ENCODE peak calls at places on chromosomes 4 and X, in seven cellular contexts. C, V, J, W, B, G and T are unnamed samples.

GRCh38 chrX:70421618-70422017 is 1.5 kb upstream of the GDPD2 start:
- DNase-seq in V (no peak), C (no peak), G (no peak), W (no peak), B (no peak), J (no peak), T (no peak)

GRCh38 chr4:181646864-181647263 is 596.3 kb upstream of the TENM3 start:
- DNase-seq in G (no peak), J (no peak), V (no peak), C (no peak), B (no peak), W (no peak), T (no peak)

GRCh38 chr4:142846105-142846728 is at the start of gene INPP4B:
- DNase-seq in V (no peak), G (peak; percentile 76), J (no peak), W (no peak), C (no peak), B (peak; percentile 13), T (peak; percentile 15)

GRCh38 chr4:19807505-19807904 is 444.2 kb upstream of the SLIT2 start:
- DNase-seq in J (no peak), V (no peak), C (no peak), G (no peak), B (no peak), W (no peak), T (no peak)

GRCh38 chrX:130628522-130628921 is 226.7 kb downstream of the RBMX2 start:
- DNase-seq in J (no peak), V (no peak), W (no peak), B (no peak), G (no peak), C (no peak), T (no peak)

GRCh38 chr4:61950625-61951024 is 750.5 kb downstream of the ADGRL3 start:
- DNase-seq in W (no peak), C (no peak), V (no peak), J (no peak), G (no peak), B (no peak), T (no peak)

GRCh38 chr4:135383889-135384288 is 1182.3 kb upstream of the PABPC4L start:
- DNase-seq in W (no peak), B (no peak), C (no peak), G (no peak), J (no peak), V (no peak), T (no peak)

GRCh38 chr4:73223258-73223651 is 35.3 kb downstream of the ANKRD17 start:
- DNase-seq in B (no peak), G (no peak), J (no peak), C (no peak), W (no peak), V (no peak), T (no peak)

GRCh38 chrX:119692241-119693031 is 532 bp downstream of the SEPTIN6 start:
- DNase-seq in V (no peak), B (no peak), J (peak; percentile 44), C (no peak), W (no peak), G (peak; percentile 90), T (peak; percentile 5)

GRCh38 chrX:147738260-147738659 is 173.5 kb upstream of the FMR1 start:
- DNase-seq in W (no peak), B (no peak), V (no peak), C (no peak), G (no peak), J (no peak), T (no peak)

GRCh38 chrX:13266641-13267420 is 53.0 kb downstream of the ATXN3L start:
- DNase-seq in C (no peak), G (no peak), B (no peak), W (no peak), V (no peak), J (no peak), T (no peak)

GRCh38 chr4:118967393-118967792 is 78.7 kb downstream of the SYNPO2 start:
- DNase-seq in G (no peak), J (no peak), V (no peak), B (no peak), W (no peak), C (no peak), T (no peak)

GRCh38 chr4:89469930-89470375 is 162.4 kb upstream of the GPRIN3 start:
- DNase-seq in G (no peak), V (no peak), J (no peak), B (no peak), C (no peak), W (no peak), T (peak; percentile 19)

GRCh38 chrX:4379071-4379470 is 665.6 kb upstream of the PRKX start:
- DNase-seq in G (no peak), C (no peak), W (no peak), B (no peak), J (no peak), V (no peak), T (no peak)

GRCh38 chr4:111064342-111064993 is 441.6 kb upstream of the PITX2 start:
- DNase-seq in B (peak; percentile 93), V (no peak), G (no peak), J (no peak), C (no peak), W (no peak), T (no peak)

GRCh38 chr4:40033603-40034002 is 23.0 kb upstream of the N4BP2 start:
- DNase-seq in B (no peak), C (no peak), W (no peak), V (no peak), G (no peak), J (no peak), T (no peak)

GRCh38 chr4:15674926-15675325 is 6.7 kb upstream of the FAM200B start:
- DNase-seq in W (no peak), J (no peak), C (no peak), G (no peak), V (no peak), B (no peak), T (no peak)

GRCh38 chr4:73902038-73902637 is 32.9 kb downstream of the CXCL1 start:
- DNase-seq in V (no peak), B (no peak), J (no peak), W (no peak), G (no peak), C (no peak), T (no peak)

GRCh38 chr4:94934864-94935263 is 177.1 kb downstream of the BMPR1B start:
- DNase-seq in B (no peak), W (no peak), G (no peak), V (no peak), J (no peak), C (no peak), T (no peak)

GRCh38 chr4:152038238-152038637 is 277.4 kb upstream of the GATB start:
- DNase-seq in G (no peak), W (no peak), J (no peak), C (no peak), V (no peak), B (no peak), T (no peak)

GRCh38 chr4:90825849-90826248 is 698.7 kb downstream of the CCSER1 start:
- DNase-seq in B (no peak), J (no peak), C (no peak), V (no peak), G (no peak), W (no peak), T (no peak)

GRCh38 chr4:180860136-180860720 is 1383.0 kb upstream of the TENM3 start:
- DNase-seq in G (no peak), B (no peak), V (no peak), W (no peak), C (no peak), J (no peak), T (no peak)

GRCh38 chr4:140641789-140642439 is 73.2 kb upstream of the UCP1 start:
- DNase-seq in V (no peak), B (no peak), C (peak; percentile 61), W (no peak), J (no peak), G (no peak), T (peak; percentile 72)

GRCh38 chr4:102042843-102043802 is 252.6 kb downstream of the BANK1 start:
- DNase-seq in C (no peak), G (no peak), W (no peak), J (no peak), B (no peak), V (no peak), T (no peak)

GRCh38 chr4:103075894-103076776 is at the start of gene SLC9B2:
- DNase-seq in V (peak; percentile 80), J (peak; percentile 59), C (peak; percentile 53), B (peak; percentile 38), G (peak; percentile 91), W (no peak), T (peak; percentile 30)
- TF ChIP-seq POLR2A in V (no peak), J (peak; percentile 82), C (peak; percentile 62), B (peak; percentile 70), G (no peak), W (no peak), T (no peak)

DNA sequence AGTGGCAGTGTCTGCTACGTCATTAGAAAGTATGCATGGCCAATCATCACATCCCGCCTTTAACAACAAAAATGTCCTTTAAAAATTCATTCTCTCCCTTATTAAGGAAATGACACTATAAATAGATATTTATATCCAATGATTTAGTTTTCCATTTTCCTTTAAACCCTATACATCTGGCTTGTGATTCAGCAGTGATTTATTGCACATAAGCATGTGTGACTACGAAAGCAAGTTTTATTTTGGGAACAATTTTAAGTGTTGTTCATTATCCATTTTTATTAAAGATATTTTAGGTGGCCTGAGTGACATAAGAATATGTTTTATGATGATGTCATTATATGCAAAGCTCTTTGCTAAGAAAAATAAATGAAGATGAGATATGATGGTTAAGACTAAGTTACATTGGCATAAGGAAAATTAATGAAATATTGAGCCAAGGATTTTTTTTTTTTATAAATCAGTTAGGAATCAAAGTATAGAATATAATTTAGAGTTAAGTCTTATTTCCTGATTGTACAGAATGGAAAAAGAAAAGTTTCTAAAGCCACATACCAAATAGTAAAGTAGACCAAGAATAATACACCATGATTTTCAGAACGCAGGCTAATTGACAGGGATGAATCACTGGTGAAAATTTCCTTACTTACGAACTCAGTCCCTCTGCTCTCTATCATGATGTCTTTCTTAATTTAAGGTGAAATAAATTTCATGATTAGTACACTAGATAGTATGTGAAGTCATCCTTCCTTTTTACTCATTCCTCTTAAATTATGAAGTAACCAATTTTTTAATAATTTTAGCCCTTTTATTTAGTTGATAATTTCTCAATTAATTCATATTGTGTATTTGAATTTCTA is 822.4 kb downstream of the FAT4 start:
- DNase-seq in G (no peak), V (no peak), C (no peak), B (no peak), J (no peak), W (no peak), T (no peak)
- TF ChIP-seq POLR2AphosphoS5 in G (no peak), V (no peak), C (no peak), B (no peak), J (no peak), W (no peak), T (no peak)

DNA sequence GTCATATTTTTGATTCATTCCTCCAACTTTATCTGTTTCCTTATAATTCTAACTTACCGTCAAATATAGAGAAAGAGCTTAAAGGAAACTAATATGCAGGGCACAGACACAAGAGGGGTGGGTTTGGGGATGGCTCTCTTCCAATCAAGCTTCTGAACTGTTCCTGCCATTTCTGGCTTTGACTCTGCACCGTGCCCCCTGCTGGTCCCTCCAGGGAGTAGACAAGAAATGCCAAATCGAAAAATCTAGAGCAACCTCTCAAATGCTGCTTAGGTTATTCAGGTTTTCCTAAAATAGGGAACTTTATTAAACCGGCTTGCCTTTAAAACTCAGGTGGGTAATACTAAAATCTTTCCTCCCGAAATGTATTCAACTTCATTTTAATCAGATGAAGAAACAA is 39.8 kb upstream of the VCX3A start:
- DNase-seq in G (no peak), V (no peak), W (no peak), B (no peak), J (no peak), C (no peak), T (no peak)
- TF ChIP-seq CTCF in G (no peak), V (no peak), W (no peak), B (no peak), J (no peak), C (no peak), T (no peak)

GRCh38 chrX:103554687-103555417 is 30.5 kb upstream of the TCEAL4 start:
- DNase-seq in W (no peak), C (no peak), V (no peak), G (no peak), J (peak; percentile 25), B (no peak), T (peak; percentile 29)
- TF ChIP-seq POLR2A in W (no peak), C (no peak), V (no peak), G (no peak), J (peak; percentile 51), B (no peak), T (no peak)